ENCODE peak calls at places on chromosomes 1 and 21, in seven cellular contexts. Q is heart right ventricle, K is cardiac muscle cell, D is left lung, H is spleen, X is Panc1, N is astrocyte of the spinal cord. A is an unnamed sample.
A peak's percentile ranks its signal among the peaks of the same experiment; 100 is the strongest.

GRCh38 chr1:203422116-203422515 is 53.5 kb upstream of the PRELP start:
- DNase-seq in Q (no peak), K (no peak), D (no peak), H (no peak), X (no peak), N (no peak), A (no peak)

GRCh38 chr1:10599194-10599861 is 124.6 kb downstream of the PEX14 start:
- DNase-seq in Q (no peak), K (peak; percentile 19), D (no peak), H (no peak), X (peak; percentile 42), N (peak; percentile 82), A (no peak)

GRCh38 chr1:155794605-155795265 is 62.3 kb downstream of the GON4L start:
- DNase-seq in Q (no peak), K (no peak), D (no peak), H (no peak), X (no peak), N (peak; percentile 6), A (no peak)

GRCh38 chr21:41428847-41429246 is 2.8 kb downstream of the MX1 start:
- DNase-seq in Q (no peak), K (no peak), D (no peak), H (no peak), X (no peak), N (no peak), A (no peak)

GRCh38 chr1:150555198-150555970 is 6.2 kb downstream of the ADAMTSL4 start:
- DNase-seq in Q (no peak), K (no peak), D (no peak), H (peak; percentile 63), X (no peak), N (no peak), A (no peak)

GRCh38 chr1:204128964-204129896 is 22.6 kb downstream of the ETNK2 start:
- DNase-seq in Q (peak; percentile 73), K (peak; percentile 71), D (peak; percentile 75), H (peak; percentile 91), X (no peak), N (peak; percentile 55), A (peak; percentile 41)

GRCh38 chr1:17028662-17029188 is 17.0 kb upstream of the ATP13A2 start:
- DNase-seq in Q (no peak), K (no peak), D (no peak), H (no peak), X (no peak), N (no peak), A (no peak)

GRCh38 chr21:25569084-25569483 is 38.2 kb downstream of the MRPL39 start:
- DNase-seq in Q (no peak), K (no peak), D (no peak), H (no peak), X (no peak), N (peak; percentile 44), A (no peak)

GRCh38 chr1:109643385-109644230 is 12.3 kb upstream of the GSTM4 start:
- DNase-seq in Q (peak; percentile 90), K (peak; percentile 80), D (peak; percentile 82), H (peak; percentile 96), X (no peak), N (peak; percentile 64), A (peak; percentile 81)

GRCh38 chr1:221939598-221939997 is 197.7 kb upstream of the DUSP10 start:
- DNase-seq in Q (no peak), K (no peak), D (no peak), H (peak; percentile 77), X (no peak), N (no peak), A (peak; percentile 49)

GRCh38 chr1:174875306-174875705 is 124.4 kb upstream of the CACYBP start:
- DNase-seq in Q (no peak), K (no peak), D (peak; percentile 73), H (no peak), X (no peak), N (no peak), A (no peak)

GRCh38 chr1:193565971-193566577 is 379.7 kb upstream of the B3GALT2 start:
- DNase-seq in Q (no peak), K (no peak), D (no peak), H (no peak), X (no peak), N (no peak), A (no peak)

GRCh38 chr1:12629974-12630760 is 12.2 kb upstream of the DHRS3 start:
- DNase-seq in Q (no peak), K (no peak), D (no peak), H (peak; percentile 53), X (no peak), N (no peak), A (no peak)

GRCh38 chr1:32413507-32414185 is 19.4 kb upstream of the BSDC1 start:
- DNase-seq in Q (peak; percentile 16), K (peak; percentile 74), D (peak; percentile 40), H (no peak), X (no peak), N (peak; percentile 27), A (peak; percentile 28)

GRCh38 chr1:4071675-4072074 is 171.6 kb upstream of the C1orf174 start:
- DNase-seq in Q (no peak), K (no peak), D (no peak), H (peak; percentile 33), X (no peak), N (no peak), A (no peak)

GRCh38 chr21:35189077-35189863 is 140.2 kb upstream of the RUNX1 start:
- DNase-seq in Q (no peak), K (peak; percentile 92), D (no peak), H (no peak), X (no peak), N (peak; percentile 88), A (no peak)

GRCh38 chr1:81834268-81834667 is 33.5 kb downstream of the ADGRL2 start:
- DNase-seq in Q (no peak), K (peak; percentile 29), D (no peak), H (no peak), X (no peak), N (peak; percentile 20), A (no peak)

GRCh38 chr1:236494586-236495207 is 29.1 kb upstream of the LGALS8 start:
- DNase-seq in Q (no peak), K (no peak), D (no peak), H (no peak), X (no peak), N (no peak), A (no peak)

GRCh38 chr1:11967028-11967547 is 13.2 kb upstream of the MFN2 start:
- DNase-seq in Q (no peak), K (peak; percentile 58), D (no peak), H (no peak), X (peak; percentile 63), N (peak; percentile 27), A (no peak)

GRCh38 chr1:224592636-224593579 is 23.2 kb upstream of the CNIH3 start:
- DNase-seq in Q (no peak), K (peak; percentile 92), D (no peak), H (no peak), X (no peak), N (peak; percentile 94), A (no peak)

GRCh38 chr1:200739499-200740290 is 1.0 kb downstream of the CAMSAP2 start:
- DNase-seq in Q (peak; percentile 82), K (peak; percentile 33), D (no peak), H (peak; percentile 86), X (no peak), N (peak; percentile 22), A (no peak)

GRCh38 chr1:167052389-167052788 is 37.8 kb downstream of the GPA33 start:
- DNase-seq in Q (no peak), K (peak; percentile 12), D (no peak), H (no peak), X (no peak), N (no peak), A (no peak)

GRCh38 chr1:228373681-228374571 is 32.7 kb downstream of the TRIM11 start:
- DNase-seq in Q (peak; percentile 18), K (no peak), D (peak; percentile 28), H (peak; percentile 68), X (no peak), N (no peak), A (no peak)

GRCh38 chr1:54360165-54361005 is 45.8 kb downstream of the SSBP3 start:
- DNase-seq in Q (no peak), K (no peak), D (no peak), H (no peak), X (no peak), N (no peak), A (no peak)
- TF ChIP-seq CTCF in Q (no peak), K (no peak), D (no peak), H (no peak), X (no peak), N (no peak), A (no peak)

DNA sequence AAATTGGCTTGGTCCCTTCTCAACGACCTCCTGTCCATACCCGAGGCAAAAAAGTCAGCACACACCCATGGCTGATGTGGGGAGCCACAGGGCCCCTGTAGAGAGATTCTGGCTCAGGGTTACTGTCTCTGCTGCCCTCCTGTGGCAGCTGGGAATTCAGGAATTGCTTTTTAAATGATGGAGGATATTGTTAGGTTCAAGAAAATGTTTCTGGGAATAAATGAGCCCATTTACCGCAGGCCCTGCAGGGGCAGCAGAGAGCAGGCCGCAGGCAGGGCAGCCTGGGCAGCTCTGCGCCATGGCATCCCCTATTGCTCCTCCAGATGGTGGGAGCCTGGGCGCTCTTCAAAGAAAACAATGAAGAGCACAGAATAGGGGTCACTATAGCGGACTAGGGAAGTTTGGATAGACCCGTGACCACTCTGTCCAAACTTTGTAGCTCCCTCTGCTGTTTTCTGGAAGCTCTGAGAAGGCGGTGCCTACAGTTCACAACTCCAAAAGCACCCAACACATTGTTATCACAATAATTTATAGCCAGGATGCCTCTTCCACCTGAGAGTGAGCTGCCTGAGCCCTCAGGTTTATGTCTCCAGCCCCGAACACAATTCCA is 201.1 kb downstream of the BACH1 start:
- DNase-seq in Q (no peak), K (peak; percentile 57), D (no peak), H (no peak), X (no peak), N (peak; percentile 26), A (no peak)
- TF ChIP-seq CTCF in Q (peak; percentile 28), K (peak; percentile 60), D (peak; percentile 31), H (no peak), X (peak; percentile 64), N (peak; percentile 59), A (no peak)

DNA sequence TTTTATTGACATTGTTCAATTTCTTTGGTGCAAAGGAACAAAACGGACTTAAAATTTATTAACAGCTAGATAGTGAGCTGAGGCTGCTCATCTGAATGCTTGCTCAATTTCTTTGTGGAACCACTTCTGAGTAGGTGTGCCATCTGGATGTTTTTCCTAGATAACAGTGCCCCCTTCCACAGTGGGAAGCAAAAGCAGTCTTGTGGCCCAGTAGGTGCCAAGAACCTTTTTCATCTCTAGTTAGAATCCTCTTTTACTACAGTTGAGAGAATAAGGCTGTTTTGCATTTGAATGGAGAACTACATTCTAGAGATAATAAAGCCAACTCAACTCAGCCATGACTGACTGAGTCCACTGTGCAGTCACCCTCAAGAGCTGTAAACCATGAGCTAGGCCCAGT is 13.3 kb downstream of the F3 start:
- DNase-seq in Q (no peak), K (no peak), D (no peak), H (no peak), X (no peak), N (peak; percentile 23), A (no peak)
- TF ChIP-seq CTCF in Q (no peak), K (no peak), D (no peak), H (no peak), X (no peak), N (no peak), A (no peak)

DNA sequence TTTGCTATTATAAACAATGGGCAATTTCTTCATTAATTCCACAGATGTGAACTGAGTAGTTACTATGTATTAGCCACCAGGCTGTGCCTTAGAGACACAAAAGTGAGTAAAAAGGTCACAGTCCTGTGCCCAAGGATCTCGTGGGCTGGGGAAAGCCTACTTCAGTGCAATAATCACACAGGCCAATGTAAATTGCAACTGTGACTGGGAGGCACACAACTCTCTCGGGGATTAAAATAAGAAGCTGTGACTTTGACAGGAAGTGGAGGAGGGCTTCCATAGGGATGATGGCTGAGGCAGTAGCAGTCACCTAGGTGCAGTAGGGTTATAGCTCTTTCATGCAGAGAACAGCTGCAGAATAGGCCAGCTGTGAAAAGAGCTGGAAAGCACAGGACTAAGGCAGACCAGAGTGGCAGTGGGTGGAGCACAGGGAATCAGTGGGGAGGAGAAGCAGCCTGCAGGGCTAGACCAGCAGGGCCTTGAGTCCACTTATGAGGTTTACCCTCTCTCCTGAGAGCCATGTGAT is 121.9 kb downstream of the MAB21L3 start:
- DNase-seq in Q (no peak), K (peak; percentile 19), D (no peak), H (no peak), X (no peak), N (no peak), A (no peak)
- TF ChIP-seq CTCF in Q (peak; percentile 7), K (no peak), D (no peak), H (no peak), X (no peak), N (no peak), A (no peak)